ENCODE peak calls at places on chromosome 5, in four cellular contexts. O is GM12878, B is SK-N-SH, X is K562. E is an unnamed sample.

GRCh38 chr5:88884435-88884877 is 1.5 kb upstream of the MEF2C start:
- DNase-seq in B (peak), O (no peak), X (peak), E (no peak)

GRCh38 chr5:134171972-134172371 is 4.8 kb downstream of the SKP1 start:
- DNase-seq in O (no peak), X (no peak), B (no peak), E (no peak)

GRCh38 chr5:170623576-170624181 is 119.9 kb downstream of the KCNIP1 start:
- DNase-seq in B (peak), X (peak), O (no peak), E (peak)

GRCh38 chr5:113514263-113514590 is 733 bp downstream of the YTHDC2 start:
- DNase-seq in X (peak), B (no peak), O (no peak), E (peak)

GRCh38 chr5:155471027-155471426 is 457.5 kb downstream of the KIF4B start:
- DNase-seq in B (no peak), O (no peak), X (no peak), E (no peak)

GRCh38 chr5:172455511-172456061 is 1.3 kb upstream of the SH3PXD2B start:
- DNase-seq in B (no peak), O (no peak), X (no peak), E (no peak)

GRCh38 chr5:16120579-16120978 is 59.0 kb downstream of the MARCHF11 start:
- DNase-seq in O (no peak), B (no peak), X (peak), E (no peak)

GRCh38 chr5:112779531-112779930 is 41.8 kb downstream of the APC start:
- DNase-seq in X (no peak), B (no peak), O (no peak), E (no peak)

GRCh38 chr5:22708770-22709328 is 144.3 kb downstream of the CDH12 start:
- DNase-seq in B (peak), X (no peak), O (no peak), E (no peak)

GRCh38 chr5:65468633-65469032 is 13.1 kb downstream of the ADAMTS6 start:
- DNase-seq in B (no peak), O (no peak), X (no peak), E (no peak)

GRCh38 chr5:32100230-32100629 is 73.9 kb downstream of the GOLPH3 start:
- DNase-seq in B (peak), X (no peak), O (no peak), E (no peak)

GRCh38 chr5:5351288-5352089 is 71.0 kb upstream of the ICE1 start:
- DNase-seq in B (no peak), O (no peak), X (peak), E (peak)

GRCh38 chr5:154479944-154480750 is 2.1 kb upstream of the HAND1 start:
- DNase-seq in X (no peak), B (no peak), O (no peak), E (no peak)

GRCh38 chr5:99795026-99795425 is 740.1 kb upstream of the FAM174A start:
- DNase-seq in O (no peak), B (no peak), X (no peak), E (no peak)

GRCh38 chr5:78985407-78986223 is 505 bp upstream of the ARSB start:
- DNase-seq in X (peak), B (peak), O (no peak), E (peak)

GRCh38 chr5:56409331-56410190 is 176.4 kb upstream of the ANKRD55 start:
- DNase-seq in B (no peak), X (peak), O (no peak), E (no peak)

GRCh38 chr5:125117556-125117955 is 371.1 kb upstream of the ZNF608 start:
- DNase-seq in O (no peak), X (no peak), B (no peak), E (no peak)

GRCh38 chr5:71907001-71907564 is 188.0 kb downstream of the CARTPT start:
- DNase-seq in X (no peak), B (no peak), O (peak), E (no peak)

GRCh38 chr5:36041537-36041845 is 25.2 kb downstream of the UGT3A2 start:
- DNase-seq in B (no peak), X (no peak), O (no peak), E (no peak)

GRCh38 chr5:171858303-171858702 is 72.7 kb downstream of the SMIM23 start:
- DNase-seq in X (peak), O (no peak), B (peak), E (peak)

GRCh38 chr5:133709074-133709676 is 96.8 kb upstream of the FSTL4 start:
- DNase-seq in X (no peak), B (no peak), O (no peak), E (no peak)

GRCh38 chr5:146188358-146188757 is 5.9 kb upstream of the LARS1 start:
- DNase-seq in O (no peak), X (no peak), B (no peak), E (no peak)

GRCh38 chr5:10452768-10453331 is 11.2 kb downstream of the ROPN1L start:
- DNase-seq in B (peak), X (peak), O (peak), E (peak)
- TF ChIP-seq FOXM1 in B (no peak), X (no peak), O (no peak), E (no peak)

DNA sequence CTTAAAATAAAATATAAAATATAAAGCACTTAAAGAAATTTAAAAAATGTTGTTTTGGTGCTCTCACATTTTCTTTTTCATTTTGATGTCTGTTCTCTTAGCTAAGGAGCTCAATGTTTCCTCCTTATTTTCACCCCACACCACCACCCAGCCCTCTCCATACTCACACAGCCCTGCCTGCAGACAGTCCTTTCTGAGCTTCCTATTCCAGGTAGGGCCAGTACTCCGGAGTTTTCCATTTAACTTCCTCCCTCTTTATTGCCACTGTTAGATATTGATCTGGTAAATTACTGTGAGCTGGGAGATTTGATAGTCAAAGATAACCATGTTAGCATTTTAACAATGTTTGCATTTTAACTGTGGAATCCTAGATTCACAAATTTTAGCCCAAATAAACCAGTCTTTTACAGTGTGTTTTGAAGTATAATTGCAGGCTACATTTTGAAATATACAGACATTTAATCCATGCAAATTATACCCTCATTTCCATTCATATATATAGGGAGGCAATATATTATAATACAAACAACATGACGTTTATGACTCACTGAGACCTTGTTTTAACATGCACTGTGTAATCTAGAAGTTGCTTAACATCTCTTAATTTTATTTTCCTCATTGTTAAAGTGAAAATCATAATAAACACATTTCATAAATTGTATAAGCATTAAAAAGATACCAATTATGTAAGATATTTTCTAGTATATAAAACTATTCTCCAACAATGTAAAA is 927.1 kb downstream of the NR2F1-AS1 start:
- DNase-seq in O (no peak), B (no peak), X (no peak), E (no peak)
- H2AFZ ChIP-seq in O (no peak), B (no peak), X (no peak), E (no peak)

DNA sequence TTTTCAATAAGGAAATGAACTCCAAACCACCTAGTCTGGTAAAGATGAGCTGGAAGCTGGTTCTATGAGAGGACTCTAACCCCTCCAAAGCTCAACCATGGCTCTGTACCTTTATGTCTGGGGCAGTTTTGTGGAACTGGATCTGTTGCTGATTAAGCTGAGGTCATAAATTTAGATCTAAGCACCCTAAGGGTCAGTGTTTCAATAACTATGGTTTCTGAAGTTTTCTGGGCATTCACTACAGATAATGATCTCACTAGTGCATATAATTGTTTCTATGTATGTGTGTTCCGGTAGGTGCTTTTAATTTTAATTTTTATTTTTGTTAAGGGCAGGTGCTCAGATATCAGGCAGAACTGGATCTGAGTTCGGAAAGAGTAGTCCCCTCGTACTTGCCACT is 258.7 kb upstream of the PANK3 start:
- DNase-seq in O (no peak), X (no peak), B (no peak), E (no peak)
- TF ChIP-seq FOXM1 in O (no peak), X (no peak), B (no peak), E (no peak)

GRCh38 chr5:158058208-158058607 is 199.3 kb upstream of the CLINT1 start:
- DNase-seq in B (no peak), X (no peak), O (no peak), E (no peak)
- H2AFZ ChIP-seq in B (no peak), X (no peak), O (no peak), E (no peak)

DNA sequence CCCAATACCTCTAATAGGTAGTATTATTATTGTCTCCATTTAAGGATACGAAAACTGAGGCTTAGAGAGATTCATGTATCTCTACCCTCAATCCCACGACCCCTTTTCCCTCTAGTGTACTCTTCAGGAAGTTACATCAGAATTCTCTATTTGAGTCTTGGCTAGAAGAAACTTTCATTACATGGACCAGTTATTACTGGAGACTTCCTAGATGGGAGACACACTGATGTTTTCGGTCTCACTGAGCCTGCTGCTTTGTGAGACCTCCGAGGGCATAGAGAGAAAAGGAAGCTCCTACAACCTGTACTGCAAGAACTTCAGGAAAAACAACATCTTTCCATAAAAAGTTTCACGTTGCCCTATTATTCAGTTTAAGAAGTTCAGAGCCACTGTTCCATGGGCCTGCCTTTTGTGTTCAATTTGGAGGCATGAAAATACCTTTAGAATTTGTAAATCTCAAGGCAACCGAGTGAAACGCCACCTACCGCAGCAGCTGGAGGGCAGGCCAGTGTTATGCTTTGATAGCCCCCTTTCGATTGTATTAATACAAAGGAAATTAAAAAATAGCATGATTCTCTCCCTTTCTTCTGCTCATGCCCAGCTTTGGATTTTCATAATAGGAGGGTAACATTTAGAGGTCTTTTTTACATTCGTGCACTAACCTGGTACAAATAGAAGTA is 223.3 kb downstream of the EBF1 start:
- DNase-seq in O (no peak), B (no peak), X (no peak), E (no peak)
- TF ChIP-seq FOXM1 in O (peak), B (no peak), X (no peak), E (no peak)

GRCh38 chr5:40284863-40285262 is 394.9 kb upstream of the PTGER4 start:
- DNase-seq in X (no peak), O (no peak), B (no peak), E (no peak)
- H2AFZ ChIP-seq in X (no peak), O (no peak), B (no peak), E (no peak)

GRCh38 chr5:173823274-173823644 is 64.9 kb upstream of the CPEB4 start:
- DNase-seq in B (no peak), X (no peak), O (no peak), E (no peak)

GRCh38 chr5:173817561-173817960 is 70.6 kb upstream of the CPEB4 start:
- DNase-seq in B (no peak), O (no peak), X (no peak), E (no peak)

GRCh38 chr5:173815571-173815970 is 72.6 kb upstream of the CPEB4 start:
- DNase-seq in X (no peak), B (no peak), O (no peak), E (no peak)

GRCh38 chr5:173816728-173817127 is 71.4 kb upstream of the CPEB4 start:
- DNase-seq in B (no peak), O (no peak), X (no peak), E (no peak)

GRCh38 chr5:173819521-173819920 is 68.6 kb upstream of the CPEB4 start:
- DNase-seq in O (no peak), X (no peak), B (no peak), E (no peak)
- TF ChIP-seq FOXM1 in O (no peak), X (no peak), B (no peak), E (no peak)

E was measured in HepG2.